ENCODE peak calls at places on chromosome 19, in five cellular contexts. U, T, I, J and F are unnamed samples.

GRCh38 chr19:16191216-16191908 is 6.2 kb downstream of the FAM32A start:
- DNase-seq in U (no peak), T (no peak), I (no peak), J (no peak), F (peak; percentile 17)

GRCh38 chr19:28039677-28040381 is 1173.1 kb downstream of the UQCRFS1 start:
- DNase-seq in U (no peak), T (no peak), I (no peak), J (no peak), F (no peak)

GRCh38 chr19:4638828-4639530 is at the start of gene TNFAIP8L1:
- DNase-seq in U (peak; percentile 92), T (peak; percentile 95), I (peak; percentile 96), J (peak; percentile 81), F (peak; percentile 98)

GRCh38 chr19:6577410-6578125 is 13.4 kb downstream of the CD70 start:
- DNase-seq in U (no peak), T (no peak), I (no peak), J (no peak), F (no peak)

GRCh38 chr19:29858000-29858596 is 46.3 kb downstream of the CCNE1 start:
- DNase-seq in U (no peak), T (no peak), I (no peak), J (no peak), F (peak; percentile 69)

GRCh38 chr19:10736916-10737551 is 19.2 kb downstream of the DNM2 start:
- DNase-seq in U (no peak), T (no peak), I (no peak), J (no peak), F (peak; percentile 84)

GRCh38 chr19:55447421-55448174 is 4.5 kb upstream of the SHISA7 start:
- DNase-seq in U (peak; percentile 15), T (no peak), I (peak; percentile 35), J (no peak), F (peak; percentile 62)

GRCh38 chr19:55443045-55443823 is at the start of gene SHISA7:
- DNase-seq in U (no peak), T (no peak), I (no peak), J (no peak), F (no peak)

GRCh38 chr19:56312787-56313343 is 1.8 kb downstream of the ZSCAN5A start:
- DNase-seq in U (no peak), T (no peak), I (peak; percentile 12), J (no peak), F (no peak)

GRCh38 chr19:43675269-43675879 is 5.4 kb upstream of the PLAUR start:
- DNase-seq in U (peak; percentile 78), T (no peak), I (peak; percentile 19), J (no peak), F (no peak)

GRCh38 chr19:5109560-5109959 is 140.6 kb downstream of the KDM4B start:
- DNase-seq in U (no peak), T (no peak), I (no peak), J (no peak), F (peak; percentile 73)

GRCh38 chr19:47573076-47574026 is at the start of gene ZNF541:
- DNase-seq in U (peak; percentile 12), T (no peak), I (no peak), J (no peak), F (no peak)

GRCh38 chr19:10612515-10613119 is 12.7 kb upstream of the SLC44A2 start:
- DNase-seq in U (no peak), T (no peak), I (no peak), J (no peak), F (no peak)

GRCh38 chr19:2049741-2050348 is 1.2 kb downstream of the MKNK2 start:
- DNase-seq in U (peak; percentile 61), T (no peak), I (peak; percentile 73), J (no peak), F (peak; percentile 72)

GRCh38 chr19:2051771-2052704 is 994 bp upstream of the MKNK2 start:
- DNase-seq in U (no peak), T (no peak), I (no peak), J (no peak), F (no peak)

GRCh38 chr19:2050349-2050990 is 574 bp downstream of the MKNK2 start:
- DNase-seq in U (no peak), T (no peak), I (no peak), J (no peak), F (no peak)

GRCh38 chr19:2048959-2049740 is 1.9 kb downstream of the MKNK2 start:
- DNase-seq in U (no peak), T (no peak), I (peak; percentile 45), J (no peak), F (no peak)

GRCh38 chr19:2050991-2051770 is at the start of gene MKNK2:
- DNase-seq in U (peak; percentile 79), T (peak; percentile 96), I (peak; percentile 79), J (peak; percentile 72), F (peak; percentile 85)
- H3K4me3 ChIP-seq in U (peak within 1 kb of the TSS; percentile 75), T (peak within 1 kb of the TSS; percentile 97), I (peak within 1 kb of the TSS; percentile 90), J (peak within 1 kb of the TSS; percentile 84), F (peak within 1 kb of the TSS; percentile 82)

GRCh38 chr19:40241809-40242384 is 15.4 kb upstream of the CCNP start:
- DNase-seq in U (no peak), T (no peak), I (no peak), J (no peak), F (no peak)

GRCh38 chr19:40240332-40240731 is 13.8 kb upstream of the CCNP start:
- DNase-seq in U (no peak), T (no peak), I (no peak), J (no peak), F (no peak)

GRCh38 chr19:40239415-40240226 is 13.1 kb upstream of the CCNP start:
- DNase-seq in U (no peak), T (no peak), I (no peak), J (no peak), F (no peak)

GRCh38 chr19:40242480-40242879 is 16.0 kb upstream of the CCNP start:
- DNase-seq in U (no peak), T (no peak), I (no peak), J (no peak), F (no peak)

GRCh38 chr19:40241125-40241808 is 14.8 kb upstream of the CCNP start:
- DNase-seq in U (no peak), T (no peak), I (no peak), J (no peak), F (no peak)
- H3K27ac ChIP-seq in U (no peak overlapping the region), T (no peak overlapping the region), I (no peak overlapping the region), J (no peak overlapping the region), F (no peak overlapping the region)

DNA sequence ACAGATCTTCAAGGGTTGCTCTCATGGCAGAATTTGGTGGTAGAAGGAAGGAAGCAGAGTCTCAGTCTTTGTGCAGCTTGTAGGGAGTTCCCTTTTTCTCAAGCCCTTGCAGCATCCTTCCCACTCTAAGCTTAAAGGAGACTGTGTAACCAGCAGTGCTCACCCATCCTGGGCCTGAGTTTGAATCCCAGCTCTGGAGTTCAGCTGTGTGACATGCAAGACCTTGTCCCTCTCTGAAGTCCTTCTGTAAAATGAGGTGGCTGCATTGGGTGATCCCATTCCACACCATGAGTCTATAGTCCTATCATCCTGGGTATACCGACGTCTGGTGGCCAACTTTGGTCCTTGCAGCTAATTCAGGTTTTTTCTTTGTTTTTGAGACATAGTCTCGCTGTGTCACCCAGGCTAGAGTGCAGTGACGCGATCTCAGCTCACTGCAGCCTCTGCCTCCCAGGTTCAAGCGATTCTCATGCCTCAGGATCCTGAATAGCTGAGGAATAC is 9.8 kb downstream of the SIGLEC10 start:
- DNase-seq in U (peak; percentile 17), T (no peak), I (peak; percentile 21), J (no peak), F (peak; percentile 79)
- H2BK15ac ChIP-seq in U (no peak overlapping the region), T (no peak overlapping the region), I (no peak overlapping the region), J (no peak overlapping the region), F (no peak overlapping the region)

DNA sequence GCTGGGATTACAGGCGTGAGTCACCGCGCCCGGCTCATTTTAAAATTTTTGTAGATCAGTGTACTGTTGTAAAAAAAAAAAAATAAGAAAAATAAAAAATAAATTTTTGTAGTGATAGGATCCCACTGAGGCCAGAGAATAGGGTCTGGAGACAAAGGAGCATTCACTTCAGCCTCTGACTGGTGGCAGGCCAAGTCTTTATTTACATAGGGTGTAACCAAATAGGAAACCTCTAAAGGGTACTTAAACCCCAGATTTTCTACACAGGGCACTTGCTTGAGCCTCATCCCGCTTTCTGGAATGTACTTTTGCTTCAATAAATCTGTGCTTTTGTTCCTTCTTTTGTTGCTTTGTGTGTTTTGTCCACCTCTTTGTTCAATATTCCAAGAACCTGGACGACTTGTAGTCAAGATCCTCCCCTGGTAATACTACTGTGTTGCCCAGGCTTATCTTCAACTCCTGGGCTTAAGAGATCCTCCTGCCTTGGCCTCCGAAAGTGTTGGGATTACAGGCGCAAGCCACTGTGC is 2.1 kb upstream of the PDCD2L start:
- DNase-seq in U (no peak), T (no peak), I (no peak), J (no peak), F (no peak)
- H3K4me3 ChIP-seq in U (no peak overlapping the region), T (no peak overlapping the region), I (no peak overlapping the region), J (no peak overlapping the region), F (no peak overlapping the region)